ENCODE peak calls at places on chromosomes 3 and 15, in six cellular contexts. Q, L, D, X, W and H are unnamed samples.

GRCh38 chr15:85407421-85408269 is 27.2 kb downstream of the AKAP13 start:
- DNase-seq in Q (no peak), L (no peak), D (peak), X (peak), W (no peak), H (peak)

GRCh38 chr3:150497956-150498355 is 48.3 kb downstream of the SERP1 start:
- DNase-seq in Q (no peak), L (no peak), D (no peak), X (peak), W (no peak), H (peak)

GRCh38 chr3:122497425-122497824 is 17.3 kb downstream of the KPNA1 start:
- DNase-seq in Q (peak), L (no peak), D (no peak), X (peak), W (no peak), H (peak)

GRCh38 chr15:70787001-70787400 is 23.6 kb upstream of the UACA start:
- DNase-seq in Q (no peak), L (no peak), D (no peak), X (no peak), W (no peak), H (no peak)

GRCh38 chr3:170809021-170809974 is 60.7 kb downstream of the RPL22L1 start:
- DNase-seq in Q (peak), L (peak), D (peak), X (peak), W (peak), H (peak)

GRCh38 chr15:58934114-58934447 is 602 bp upstream of the SLTM start:
- DNase-seq in Q (no peak), L (no peak), D (no peak), X (no peak), W (no peak), H (no peak)

GRCh38 chr15:47987908-47988532 is 132.8 kb upstream of the SLC24A5 start:
- DNase-seq in Q (peak), L (peak), D (peak), X (peak), W (peak), H (peak)

GRCh38 chr3:65714138-65714537 is 324.6 kb downstream of the MAGI1 start:
- DNase-seq in Q (no peak), L (no peak), D (peak), X (no peak), W (no peak), H (peak)

GRCh38 chr3:23113455-23114171 is 89.5 kb upstream of the UBE2E2 start:
- DNase-seq in Q (no peak), L (no peak), D (peak), X (peak), W (no peak), H (peak)

GRCh38 chr3:190807719-190808375 is 54.6 kb downstream of the GMNC start:
- DNase-seq in Q (no peak), L (no peak), D (peak), X (no peak), W (no peak), H (no peak)

GRCh38 chr3:49357466-49358216 is 512 bp downstream of the GPX1 start:
- DNase-seq in Q (no peak), L (peak), D (peak), X (peak), W (peak), H (peak)

GRCh38 chr15:31013863-31014607 is 22.6 kb upstream of the MTMR10 start:
- DNase-seq in Q (no peak), L (no peak), D (no peak), X (no peak), W (peak), H (no peak)

GRCh38 chr3:44762170-44762677 is 630 bp downstream of the KIF15 start:
- DNase-seq in Q (no peak), L (no peak), D (no peak), X (no peak), W (no peak), H (peak)

GRCh38 chr15:33314115-33314514 is 3.3 kb downstream of the RYR3 start:
- DNase-seq in Q (no peak), L (no peak), D (no peak), X (no peak), W (no peak), H (no peak)

DNA sequence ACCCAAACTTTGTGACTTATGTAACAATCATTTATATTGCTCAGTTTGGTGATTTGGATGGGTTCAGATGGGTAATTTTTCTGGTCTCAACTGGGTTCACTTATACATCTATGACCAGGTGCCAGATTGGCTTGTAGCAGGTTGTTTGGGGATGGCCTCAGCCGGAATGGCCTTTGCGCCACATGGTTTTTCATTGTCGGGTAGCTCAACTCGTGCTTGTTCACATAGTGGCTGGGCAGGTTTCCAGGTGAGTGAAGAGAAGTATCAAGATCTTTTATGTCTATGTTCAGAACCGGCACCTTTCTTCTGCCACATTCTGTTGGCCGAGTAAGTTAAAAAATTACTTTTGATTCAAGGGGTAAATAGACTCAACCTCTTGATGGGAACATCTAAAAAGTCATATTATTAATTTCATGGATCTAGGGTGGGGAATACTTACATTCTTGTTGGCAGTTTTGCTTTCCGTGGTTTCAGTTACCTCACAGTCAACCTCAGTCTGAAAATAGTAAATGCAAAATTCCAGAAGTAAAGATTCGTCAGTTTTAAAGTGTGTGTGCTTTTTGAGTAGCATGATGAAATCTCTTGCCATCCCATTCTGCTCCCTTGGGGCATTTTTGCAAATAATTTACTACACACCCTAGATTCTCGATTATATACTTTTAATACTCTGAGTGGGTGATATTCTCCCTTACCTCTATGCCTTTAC is 745.7 kb upstream of the CCDC54 start:
- DNase-seq in Q (no peak), L (no peak), D (no peak), X (no peak), W (no peak), H (no peak)
- TF ChIP-seq EZH2phosphoT487 in Q (no peak), L (no peak), D (no peak), X (no peak), W (no peak), H (no peak)

DNA sequence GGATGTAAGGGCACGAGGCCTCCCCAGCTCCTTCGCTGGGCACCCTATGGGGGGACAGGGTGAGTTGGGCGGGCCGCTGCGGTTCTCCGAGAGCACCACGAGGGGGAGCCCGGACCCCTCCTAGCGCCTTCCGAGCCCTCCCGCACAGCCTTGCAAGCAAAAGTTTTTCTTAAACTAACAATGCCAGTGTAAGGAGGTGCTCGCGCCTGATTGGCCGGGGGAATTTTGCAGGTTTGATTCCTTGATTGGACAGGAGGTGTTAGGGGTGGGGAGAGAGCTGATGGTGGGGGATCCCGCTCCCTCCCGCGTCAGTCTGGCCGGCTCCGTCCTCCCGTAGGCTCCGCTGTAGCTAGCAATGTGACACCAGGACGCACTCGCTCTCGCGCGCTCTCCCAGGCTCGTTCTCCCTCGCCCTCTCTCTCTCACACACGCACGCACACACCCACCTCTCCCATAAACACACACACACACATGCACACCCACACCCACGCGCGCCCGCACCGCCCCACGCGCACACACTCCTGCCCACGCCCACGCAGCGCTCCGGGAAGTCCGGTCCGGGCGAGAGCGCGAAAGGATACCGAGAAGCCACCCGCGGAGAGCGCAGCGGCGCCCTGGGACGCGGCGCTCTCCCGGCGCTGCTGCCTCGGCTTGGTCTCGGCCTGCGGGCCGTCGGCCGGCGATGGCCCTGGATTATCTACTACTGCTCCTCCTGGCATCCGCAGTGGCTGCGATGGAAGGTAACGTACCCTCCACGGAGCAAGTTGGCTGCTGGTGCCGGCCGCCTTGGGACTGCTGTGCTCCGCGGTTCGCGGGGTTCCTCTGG is at the start of gene EPHB1:
- DNase-seq in Q (peak), L (peak), D (peak), X (peak), W (peak), H (peak)
- TF ChIP-seq EZH2 in Q (no peak), L (peak), D (peak), X (no peak), W (no peak), H (no peak)

GRCh38 chr3:146747051-146747450 is 141.9 kb upstream of the PLSCR5 start:
- DNase-seq in Q (no peak), L (no peak), D (no peak), X (no peak), W (no peak), H (peak)
- H3K27ac ChIP-seq in Q (no peak), L (no peak), D (no peak), X (peak), W (no peak), H (peak)

GRCh38 chr3:166444336-166444735 is 607.1 kb upstream of the BCHE start:
- DNase-seq in Q (no peak), L (no peak), D (no peak), X (peak), W (no peak), H (no peak)
- TF ChIP-seq EZH2phosphoT487 in Q (no peak), L (no peak), D (no peak), X (no peak), W (no peak), H (no peak)

DNA sequence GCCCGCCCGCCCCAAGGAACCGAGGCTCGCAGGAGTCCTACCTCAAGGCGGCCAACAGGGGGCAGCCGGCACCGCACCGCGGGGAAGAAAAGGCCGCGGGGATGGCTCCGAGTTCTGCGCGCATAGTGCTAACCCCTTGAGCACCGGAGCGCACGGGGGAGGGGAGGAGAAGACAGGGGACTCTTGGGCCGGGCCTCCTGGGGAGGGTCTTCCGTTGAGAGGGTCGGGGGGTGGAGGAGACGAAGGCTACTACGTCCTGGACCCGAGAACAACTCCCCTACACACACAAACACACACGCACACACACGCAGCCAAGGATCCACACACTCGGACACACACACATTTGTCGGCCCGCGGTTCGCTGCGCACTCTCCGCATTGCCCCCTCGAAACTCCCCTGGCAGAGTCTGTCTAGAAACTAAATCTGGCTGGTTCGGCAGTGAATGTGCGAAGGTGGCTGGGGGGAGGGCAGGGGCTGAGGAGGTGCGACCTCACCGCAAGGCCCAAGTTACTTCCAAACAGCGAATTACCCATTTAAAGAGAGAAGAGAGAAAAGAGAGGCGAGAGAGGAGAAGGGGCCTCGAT is 1.8 kb downstream of the WNT5A start:
- DNase-seq in Q (no peak), L (peak), D (peak), X (peak), W (peak), H (peak)
- TF ChIP-seq EZH2 in Q (no peak), L (peak), D (no peak), X (no peak), W (peak), H (no peak)

DNA sequence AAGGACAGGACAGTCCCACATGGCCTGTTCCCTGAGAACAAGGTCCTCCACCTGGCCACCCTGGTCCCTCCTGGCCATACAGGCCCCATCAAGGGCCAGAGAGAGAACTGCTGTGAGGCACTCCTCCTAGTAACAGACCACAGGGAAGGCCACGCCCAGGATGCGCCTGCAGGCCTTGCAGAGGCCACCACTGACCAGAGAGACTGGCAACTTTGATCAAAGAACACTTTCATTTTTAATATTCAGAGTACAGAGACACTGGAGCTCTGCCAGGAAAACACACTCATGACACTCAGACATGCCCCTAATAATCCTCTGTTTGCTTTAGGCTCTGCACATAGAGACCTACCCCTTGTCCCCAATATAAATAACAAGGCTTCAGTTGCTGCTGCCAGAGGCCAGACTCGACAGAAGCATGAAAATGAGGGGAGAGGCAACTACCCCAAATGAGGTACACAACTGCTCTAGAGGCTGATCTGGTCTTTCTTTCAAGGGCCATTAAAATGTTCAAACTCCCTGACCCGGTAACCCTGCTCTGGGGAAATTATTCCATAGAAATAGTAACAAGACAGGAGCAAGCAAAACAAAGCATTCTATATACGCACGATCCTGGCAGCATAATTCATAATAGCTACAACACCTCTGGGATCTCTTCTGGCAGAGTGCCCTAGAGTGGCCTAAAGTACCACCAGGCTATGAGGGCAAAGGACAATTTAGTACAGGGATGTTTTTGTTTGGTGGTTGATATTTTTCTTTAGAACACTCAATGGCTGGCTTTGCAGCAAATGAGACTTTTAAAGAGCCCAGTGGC is 44.7 kb downstream of the CCDC12 start:
- DNase-seq in Q (no peak), L (no peak), D (peak), X (peak), W (no peak), H (peak)
- H3K27ac ChIP-seq in Q (peak), L (no peak), D (peak), X (peak), W (no peak), H (peak)

GRCh38 chr3:47128110-47128509 is 35.8 kb downstream of the SETD2 start:
- DNase-seq in Q (no peak), L (no peak), D (no peak), X (no peak), W (no peak), H (no peak)
- TF ChIP-seq EZH2phosphoT487 in Q (no peak), L (no peak), D (no peak), X (no peak), W (no peak), H (no peak)